ENCODE peak calls at places on chromosomes 11 and 22, in four cellular contexts. R is IMR-90, H is Peyer's patch, U is astrocyte of the spinal cord. N is an unnamed sample.

GRCh38 chr11:102794382-102794781 is 3.6 kb downstream of the MMP1 start:
- DNase-seq in U (peak), R (peak), H (no peak), N (peak)

GRCh38 chr11:63944987-63945386 is 6.2 kb downstream of the NAA40 start:
- DNase-seq in U (no peak), R (no peak), H (no peak), N (peak)

GRCh38 chr11:87137711-87138110 is 100.0 kb downstream of the TMEM135 start:
- DNase-seq in U (no peak), R (peak), H (no peak), N (peak)

GRCh38 chr22:46066691-46067090 is 83.6 kb upstream of the PPARA start:
- DNase-seq in U (peak), R (no peak), H (no peak), N (peak)

GRCh38 chr22:24429411-24430365 is 2.3 kb downstream of the ADORA2A start:
- DNase-seq in H (no peak), R (peak), U (peak), N (peak)

GRCh38 chr22:31139866-31140716 is at the start of gene PLA2G3:
- DNase-seq in R (peak), H (no peak), U (peak), N (peak)

GRCh38 chr11:67277231-67277961 is 11.1 kb downstream of the GRK2 start:
- DNase-seq in U (peak), H (peak), R (peak), N (peak)

GRCh38 chr22:38860291-38861169 is 11.5 kb downstream of the CBX6 start:
- DNase-seq in R (no peak), H (no peak), U (no peak), N (no peak)

GRCh38 chr22:29330753-29331152 is 15.3 kb upstream of the RASL10A start:
- DNase-seq in R (peak), H (no peak), U (peak), N (peak)

GRCh38 chr22:46674367-46674781 is 54.2 kb downstream of the GRAMD4 start:
- DNase-seq in U (no peak), R (no peak), H (peak), N (no peak)

GRCh38 chr22:23008887-23009286 is 61.4 kb upstream of the GNAZ start:
- DNase-seq in R (no peak), U (no peak), H (no peak), N (no peak)

GRCh38 chr22:33756508-33756949 is 163.7 kb downstream of the LARGE1 start:
- DNase-seq in H (no peak), U (no peak), R (no peak), N (no peak)

GRCh38 chr11:65492637-65493366 is 6.0 kb upstream of the MALAT1 start:
- DNase-seq in H (no peak), R (peak), U (peak), N (peak)

GRCh38 chr11:8063319-8063718 is 17.7 kb upstream of the TUB start:
- DNase-seq in R (peak), H (no peak), U (no peak), N (peak)

GRCh38 chr11:88152381-88152780 is 22.9 kb downstream of the RAB38 start:
- DNase-seq in H (no peak), R (peak), U (no peak), N (no peak)

GRCh38 chr11:78339483-78339882 is 78.1 kb downstream of the GAB2 start:
- DNase-seq in H (no peak), R (no peak), U (no peak), N (no peak)

GRCh38 chr11:115612331-115612730 is 108.1 kb upstream of the CADM1 start:
- DNase-seq in R (peak), U (no peak), H (no peak), N (no peak)

GRCh38 chr11:70509476-70509875 is 111.1 kb downstream of the CTTN start:
- DNase-seq in U (no peak), H (no peak), R (no peak), N (no peak)

GRCh38 chr11:130070109-130070828 is 575 bp downstream of the APLP2 start:
- DNase-seq in H (peak), R (peak), U (peak), N (peak)
- TF ChIP-seq CTCF in H (peak), R (peak), U (peak), N (peak)

DNA sequence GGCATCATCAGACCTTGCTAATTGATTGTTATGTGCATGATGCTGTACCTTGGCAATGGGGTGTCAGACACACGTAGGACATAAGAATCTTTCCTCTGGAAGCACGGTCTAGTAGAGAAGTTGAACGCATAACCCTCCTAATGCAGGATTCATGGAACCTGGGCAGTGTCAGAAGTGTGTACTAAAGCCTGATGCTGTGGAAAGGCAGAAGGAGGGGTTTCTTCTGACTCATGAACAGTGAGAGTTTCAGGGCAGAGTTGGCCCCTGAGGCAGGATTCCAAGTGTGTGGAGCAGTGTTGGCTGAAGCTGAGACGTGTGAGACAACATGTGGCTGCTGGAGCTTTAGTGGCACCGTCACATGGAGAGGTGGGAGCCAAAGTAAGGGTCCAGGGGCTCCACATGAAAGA is 3.5 kb downstream of the PANX1 start:
- DNase-seq in H (no peak), U (peak), R (peak), N (peak)
- H3K4me3 ChIP-seq in H (no peak), U (no peak), R (no peak), N (peak)

GRCh38 chr22:50574383-50574755 is 3.9 kb downstream of the CPT1B start:
- DNase-seq in R (no peak), U (no peak), H (no peak), N (no peak)

GRCh38 chr22:50577697-50577986 is 585 bp downstream of the CPT1B start:
- DNase-seq in R (no peak), H (no peak), U (no peak), N (no peak)

GRCh38 chr22:50576806-50577696 is 1.2 kb downstream of the CPT1B start:
- DNase-seq in U (no peak), R (no peak), H (no peak), N (no peak)

GRCh38 chr22:50575426-50575941 is 2.7 kb downstream of the CPT1B start:
- DNase-seq in R (no peak), U (no peak), H (no peak), N (no peak)

GRCh38 chr22:50576070-50576469 is 2.2 kb downstream of the CPT1B start:
- DNase-seq in U (peak), R (peak), H (no peak), N (peak)
- TF ChIP-seq CTCF in U (peak), R (peak), H (peak), N (peak)

DNA sequence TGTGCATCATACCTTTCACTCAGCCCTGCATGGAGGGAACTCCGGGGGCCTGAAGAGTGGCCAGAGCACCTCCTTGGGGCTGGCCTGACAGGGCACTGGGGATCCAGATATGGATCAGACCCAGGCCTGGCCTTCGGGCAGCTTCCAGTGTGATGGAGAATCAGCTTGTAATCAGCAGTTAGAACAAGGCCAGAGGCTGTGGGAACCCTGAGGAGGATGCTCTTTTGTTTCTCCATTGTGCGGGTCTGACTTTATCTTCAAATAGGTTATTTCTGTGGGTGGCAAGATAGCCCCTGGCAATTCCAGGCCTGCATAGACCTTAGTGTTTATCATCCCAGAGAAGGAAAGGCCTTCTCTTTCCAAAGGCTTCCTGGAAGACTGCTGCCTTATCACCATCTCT is 12.3 kb downstream of the DGAT2 start:
- DNase-seq in H (no peak), R (no peak), U (no peak), N (no peak)
- H3K4me3 ChIP-seq in H (no peak), R (no peak), U (no peak), N (no peak)

DNA sequence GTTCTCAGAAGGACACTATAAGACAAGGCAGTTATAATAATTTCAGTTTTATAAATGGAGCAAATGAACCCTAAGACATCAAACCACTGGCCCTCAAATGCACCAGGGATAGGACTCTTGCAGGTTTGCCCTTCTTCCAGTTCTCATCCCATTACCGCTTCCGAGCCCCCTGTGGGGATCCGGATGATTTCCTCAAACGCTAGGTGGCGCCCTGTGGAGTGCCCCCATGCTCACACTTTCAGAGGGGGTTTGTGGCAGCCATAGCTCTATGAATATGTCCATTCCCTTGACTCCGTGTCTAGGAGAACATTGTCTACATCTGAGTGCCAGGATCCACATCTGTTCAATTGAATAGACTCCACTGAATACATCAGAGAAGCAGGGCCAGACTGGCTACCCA is 816.3 kb downstream of the NTM start:
- DNase-seq in U (no peak), R (no peak), H (no peak), N (no peak)
- TF ChIP-seq CTCF in U (peak), R (no peak), H (no peak), N (peak)

GRCh38 chr11:3914807-3915206 is 59.3 kb downstream of the STIM1 start:
- DNase-seq in H (no peak), R (no peak), U (no peak), N (peak)

GRCh38 chr11:3925513-3925912 is 70.0 kb downstream of the STIM1 start:
- DNase-seq in R (no peak), U (no peak), H (no peak), N (no peak)

GRCh38 chr11:3916962-3917361 is 61.5 kb downstream of the STIM1 start:
- DNase-seq in H (no peak), U (no peak), R (no peak), N (no peak)

GRCh38 chr11:3922056-3922455 is 66.6 kb downstream of the STIM1 start:
- DNase-seq in H (no peak), R (no peak), U (no peak), N (no peak)

GRCh38 chr11:3920148-3920852 is 64.8 kb downstream of the STIM1 start:
- DNase-seq in H (no peak), R (peak), U (peak), N (peak)
- H3K4me3 ChIP-seq in H (no peak), R (no peak), U (no peak), N (no peak)